ENCODE peak calls at places on chromosomes 2 and 18, in nine cellular contexts. K is NCI-H1105 treated with DMSO at 0.1 percent for 48 hours, A is nucleus accumbens, H is B cell, D is NCI-H1417 treated with DMSO at 0.1 percent for 48 hours, B is gastrocnemius medialis, Q is AG09319, Z is activated T-cell treated with anti-CD3 and anti-CD28 coated beads for 1 hour, S is lower lobe of right lung. J is an unnamed sample.

GRCh38 chr2:43178602-43179542 is 47.5 kb downstream of the ZFP36L2 start:
- DNase-seq in A (no peak), D (no peak), S (peak), H (no peak), B (peak), K (no peak), Q (peak), Z (no peak), J (peak)

GRCh38 chr18:12946549-12947354 is 1.1 kb upstream of the SEH1L start:
- DNase-seq in B (peak), Q (peak), K (peak), Z (no peak), D (no peak), H (no peak), A (no peak), S (no peak), J (no peak)

GRCh38 chr18:10259075-10259474 is 195.4 kb upstream of the APCDD1 start:
- DNase-seq in H (no peak), A (no peak), Q (no peak), K (no peak), Z (no peak), B (no peak), S (no peak), D (no peak), J (no peak)

GRCh38 chr2:1788478-1788959 is 44.2 kb upstream of the PXDN start:
- DNase-seq in B (no peak), H (no peak), D (no peak), K (no peak), Q (no peak), Z (no peak), A (no peak), S (no peak), J (no peak)

GRCh38 chr18:72456802-72457201 is 87.3 kb downstream of the CBLN2 start:
- DNase-seq in S (no peak), Q (no peak), Z (no peak), A (no peak), K (no peak), D (no peak), B (no peak), H (no peak), J (no peak)

GRCh38 chr18:79912994-79913831 is 38.2 kb downstream of the SLC66A2 start:
- DNase-seq in K (no peak), B (no peak), D (peak), S (peak), Q (no peak), Z (no peak), H (no peak), A (peak), J (no peak)

GRCh38 chr2:51695531-51695930 is 663.6 kb upstream of the NRXN1 start:
- DNase-seq in H (no peak), D (no peak), Q (no peak), B (no peak), A (no peak), S (no peak), K (no peak), Z (no peak), J (no peak)

GRCh38 chr18:4353853-4354418 is 101.2 kb downstream of the DLGAP1 start:
- DNase-seq in Q (no peak), H (no peak), D (no peak), B (no peak), Z (no peak), A (no peak), S (no peak), K (no peak), J (no peak)

GRCh38 chr2:42101641-42102605 is 54.1 kb downstream of the PKDCC start:
- DNase-seq in S (peak), H (peak), Z (peak), B (no peak), D (no peak), Q (no peak), A (peak), K (no peak), J (peak)

GRCh38 chr2:240255811-240256703 is 115.6 kb upstream of the OTOS start:
- DNase-seq in B (no peak), A (no peak), Q (no peak), D (no peak), K (no peak), S (peak), H (no peak), Z (no peak), J (no peak)

GRCh38 chr2:118266086-118266485 is 177.8 kb downstream of the INSIG2 start:
- DNase-seq in A (no peak), K (no peak), H (no peak), D (no peak), Z (no peak), B (no peak), S (no peak), Q (no peak), J (no peak)

GRCh38 chr2:144325086-144325485 is 194.8 kb downstream of the ZEB2 start:
- DNase-seq in Z (no peak), B (no peak), Q (no peak), S (no peak), K (no peak), D (no peak), H (no peak), A (no peak), J (no peak)

GRCh38 chr2:119088416-119088815 is 70.1 kb downstream of the C1QL2 start:
- DNase-seq in A (no peak), B (no peak), H (no peak), D (no peak), S (no peak), K (no peak), Q (no peak), Z (no peak), J (no peak)

GRCh38 chr2:113080134-113080533 is 12.4 kb downstream of the IL1F10 start:
- DNase-seq in B (no peak), Q (no peak), Z (peak), S (peak), A (no peak), H (no peak), D (no peak), K (no peak), J (peak)

GRCh38 chr2:81097361-81097760 is 792.8 kb upstream of the LRRTM1 start:
- DNase-seq in K (no peak), H (no peak), B (no peak), S (no peak), Z (no peak), Q (no peak), D (no peak), A (no peak), J (no peak)

GRCh38 chr18:28963481-28963880 is 786.6 kb upstream of the CDH2 start:
- DNase-seq in D (no peak), H (no peak), Z (no peak), B (no peak), Q (peak), A (no peak), S (no peak), K (no peak), J (no peak)

GRCh38 chr18:29191263-29191662 is 1014.3 kb upstream of the CDH2 start:
- DNase-seq in A (no peak), Q (no peak), D (no peak), B (no peak), Z (no peak), K (no peak), H (no peak), S (no peak), J (no peak)

GRCh38 chr2:42523341-42523740 is 29.6 kb upstream of the KCNG3 start:
- DNase-seq in D (no peak), Z (no peak), B (no peak), A (no peak), H (no peak), Q (no peak), S (no peak), K (no peak), J (no peak)

GRCh38 chr2:237698338-237698694 is 70.9 kb downstream of the LRRFIP1 start:
- DNase-seq in A (no peak), S (no peak), K (no peak), B (no peak), Q (no peak), D (no peak), Z (no peak), H (peak), J (no peak)

GRCh38 chr2:37232131-37232933 is 874 bp downstream of the NDUFAF7 start:
- DNase-seq in K (no peak), D (no peak), Q (no peak), A (peak), S (peak), Z (no peak), B (no peak), H (no peak), J (no peak)

GRCh38 chr2:33598472-33599174 is 476 bp downstream of the FAM98A start:
- DNase-seq in K (peak), H (peak), Q (no peak), D (no peak), A (no peak), S (peak), B (peak), Z (peak), J (peak)

GRCh38 chr2:66854304-66854703 is 419.4 kb downstream of the MEIS1 start:
- DNase-seq in Q (no peak), B (no peak), D (no peak), H (no peak), A (no peak), K (no peak), S (no peak), Z (no peak), J (no peak)

GRCh38 chr2:121944072-121944829 is 188.8 kb downstream of the TSN start:
- DNase-seq in D (no peak), H (no peak), K (no peak), B (no peak), S (no peak), Q (peak), A (peak), Z (no peak), J (no peak)

GRCh38 chr18:46764586-46764985 is 7.7 kb upstream of the ST8SIA5 start:
- DNase-seq in A (no peak), H (no peak), D (no peak), B (no peak), Q (no peak), S (no peak), K (no peak), Z (no peak), J (no peak)

GRCh38 chr18:7926526-7926925 is 359.4 kb downstream of the PTPRM start:
- DNase-seq in B (no peak), K (no peak), Z (no peak), H (no peak), D (no peak), S (no peak), A (no peak), Q (no peak), J (no peak)

GRCh38 chr18:61628085-61628484 is 264.7 kb downstream of the RNF152 start:
- DNase-seq in Q (no peak), D (no peak), H (no peak), S (no peak), B (no peak), K (no peak), A (no peak), Z (no peak), J (no peak)